ENCODE peak calls at places on chromosomes 3 and 15, in eight cellular contexts. H is neural progenitor cell, R is GM23338, N is prostate gland, D is HAP-1, O is heart right ventricle, P is SJSA1, F is IMR-90. M is an unnamed sample. For H3K4me1, the result is how much of the 10 kb centered on the place peaks cover.

GRCh38 chr3:112327371-112327951 is 5.5 kb upstream of the CD200 start:
- DNase-seq in H (peak), R (peak), N (peak), D (peak), O (peak), P (no peak), F (peak), M (no peak)

GRCh38 chr3:59580499-59580898 is 530.7 kb upstream of the CFAP20DC start:
- DNase-seq in H (no peak), R (no peak), N (no peak), D (no peak), O (no peak), P (no peak), F (no peak), M (no peak)

GRCh38 chr15:25759421-25759820 is 103.7 kb downstream of the ATP10A start:
- DNase-seq in H (no peak), R (no peak), N (no peak), D (no peak), O (no peak), P (no peak), F (no peak), M (no peak)

GRCh38 chr3:148865039-148865438 is at the start of gene CPA3:
- DNase-seq in H (no peak), R (no peak), N (no peak), D (no peak), O (no peak), P (no peak), F (no peak), M (no peak)

GRCh38 chr3:52225452-52226228 is at the start of gene TLR9:
- DNase-seq in H (no peak), R (no peak), N (no peak), D (no peak), O (no peak), P (no peak), F (no peak), M (no peak)

GRCh38 chr3:100603449-100603848 is 6.0 kb upstream of the ADGRG7 start:
- DNase-seq in H (peak), R (peak), N (no peak), D (peak), O (no peak), P (no peak), F (peak), M (no peak)

GRCh38 chr15:50820808-50821382 is 55.4 kb upstream of the SPPL2A start:
- DNase-seq in H (no peak), R (no peak), N (no peak), D (no peak), O (no peak), P (no peak), F (no peak), M (no peak)

GRCh38 chr15:49984436-49984835 is 134.6 kb downstream of the ATP8B4 start:
- DNase-seq in H (no peak), R (peak), N (no peak), D (no peak), O (no peak), P (no peak), F (no peak), M (no peak)

GRCh38 chr3:132535575-132536441 is 61.3 kb upstream of the ACKR4 start:
- DNase-seq in H (peak), R (peak), N (peak), D (peak), O (peak), P (peak), F (peak), M (peak)

GRCh38 chr3:137035631-137036030 is 77.8 kb downstream of the IL20RB start:
- DNase-seq in H (peak), R (peak), N (no peak), D (peak), O (no peak), P (no peak), F (peak), M (no peak)

GRCh38 chr15:29968099-29968892 is 114.5 kb upstream of the GOLGA8J start:
- DNase-seq in H (peak), R (peak), N (no peak), D (no peak), O (no peak), P (no peak), F (no peak), M (peak)

GRCh38 chr3:9398715-9399708 is 1.6 kb downstream of the SETD5 start:
- DNase-seq in H (peak), R (peak), N (peak), D (peak), O (no peak), P (no peak), F (peak), M (no peak)

GRCh38 chr3:151377768-151378385 is 6.7 kb downstream of the P2RY12 start:
- DNase-seq in H (no peak), R (no peak), N (no peak), D (no peak), O (no peak), P (no peak), F (no peak), M (no peak)

GRCh38 chr3:71310595-71311319 is 272.8 kb downstream of the FOXP1 start:
- DNase-seq in H (peak), R (peak), N (no peak), D (no peak), O (peak), P (peak), F (peak), M (no peak)

GRCh38 chr3:65636326-65636725 is 402.4 kb downstream of the MAGI1 start:
- DNase-seq in H (no peak), R (no peak), N (no peak), D (peak), O (no peak), P (no peak), F (no peak), M (no peak)

GRCh38 chr3:24373198-24373959 is 121.3 kb downstream of the THRB start:
- DNase-seq in H (no peak), R (no peak), N (peak), D (peak), O (peak), P (no peak), F (no peak), M (no peak)

GRCh38 chr3:167887096-167887495 is 151.6 kb downstream of the SERPINI1 start:
- DNase-seq in H (no peak), R (no peak), N (no peak), D (no peak), O (no peak), P (no peak), F (peak), M (no peak)

GRCh38 chr3:19901337-19901736 is 32.7 kb downstream of the EFHB start:
- DNase-seq in H (no peak), R (no peak), N (no peak), D (no peak), O (no peak), P (no peak), F (no peak), M (no peak)

GRCh38 chr3:72042397-72043211 is 257.7 kb upstream of the PROK2 start:
- DNase-seq in H (no peak), R (no peak), N (no peak), D (no peak), O (no peak), P (no peak), F (peak), M (no peak)

GRCh38 chr15:41967506-41968206 is 4.7 kb downstream of the EHD4 start:
- DNase-seq in H (peak), R (no peak), N (no peak), D (no peak), O (peak), P (peak), F (peak), M (no peak)

GRCh38 chr3:27311400-27311799 is 57.8 kb downstream of the NEK10 start:
- DNase-seq in H (peak), R (peak), N (no peak), D (no peak), O (no peak), P (peak), F (peak), M (no peak)

GRCh38 chr3:128344046-128344368 is 122.7 kb downstream of the DNAJB8 start:
- DNase-seq in H (no peak), R (no peak), N (no peak), D (no peak), O (no peak), P (no peak), F (no peak), M (no peak)

GRCh38 chr15:75065467-75065850 is 42.1 kb downstream of the PPCDC start:
- DNase-seq in H (no peak), R (no peak), N (no peak), D (peak), O (no peak), P (no peak), F (peak), M (no peak)

GRCh38 chr15:73052679-73053397 is 575 bp downstream of the NEO1 start:
- DNase-seq in H (peak), R (peak), N (peak), D (peak), O (peak), P (peak), F (peak), M (peak)

GRCh38 chr15:61929452-61929851 is 130.8 kb downstream of the VPS13C start:
- DNase-seq in H (no peak), R (no peak), N (no peak), D (no peak), O (no peak), P (no peak), F (no peak), M (no peak)

GRCh38 chr3:64300790-64301423 is 75.6 kb upstream of the PRICKLE2 start:
- DNase-seq in H (no peak), R (no peak), N (no peak), D (no peak), O (no peak), P (no peak), F (peak), M (no peak)

GRCh38 chr15:38843736-38844590 is 279.3 kb upstream of the RASGRP1 start:
- DNase-seq in H (no peak), R (no peak), N (no peak), D (no peak), O (no peak), P (peak), F (peak), M (no peak)

GRCh38 chr15:90225504-90226234 is 8.1 kb downstream of the CIB1 start:
- DNase-seq in H (no peak), R (no peak), N (no peak), D (no peak), O (no peak), P (no peak), F (no peak), M (no peak)

GRCh38 chr15:74872702-74873035 is 496 bp downstream of the SCAMP2 start:
- DNase-seq in H (no peak), R (no peak), N (no peak), D (no peak), O (no peak), P (no peak), F (no peak), M (no peak)

GRCh38 chr3:145639207-145639606 is 521.8 kb downstream of the PLOD2 start:
- DNase-seq in H (no peak), R (no peak), N (no peak), D (no peak), O (no peak), P (no peak), F (no peak), M (no peak)

GRCh38 chr15:75786564-75786925 is 56.7 kb upstream of the UBE2Q2 start:
- DNase-seq in H (no peak), R (no peak), N (no peak), D (peak), O (no peak), P (no peak), F (no peak), M (no peak)

GRCh38 chr15:20294651-20295237 is 246.9 kb downstream of the GOLGA6L6 start:
- DNase-seq in H (no peak), R (no peak), N (no peak), D (peak), O (no peak), P (no peak), F (no peak), M (peak)

GRCh38 chr3:172918165-172918564 is 167.6 kb downstream of the ECT2 start:
- DNase-seq in H (no peak), R (no peak), N (no peak), D (no peak), O (no peak), P (peak), F (peak), M (no peak)

GRCh38 chr3:172323894-172324590 is 124.2 kb downstream of the GHSR start:
- DNase-seq in H (no peak), R (no peak), N (no peak), D (no peak), O (no peak), P (no peak), F (peak), M (no peak)

GRCh38 chr15:77027697-77028450 is 32.9 kb downstream of the PSTPIP1 start:
- DNase-seq in H (peak), R (peak), N (no peak), D (peak), O (no peak), P (no peak), F (no peak), M (peak)
- H3K4me1 ChIP-seq in H (under half), R (under half), N (under half), D (under half), O (under half), P (under half), F (under half), M (under half)

GRCh38 chr3:30696901-30697300 is 90.5 kb downstream of the TGFBR2 start:
- DNase-seq in H (no peak), R (no peak), N (no peak), D (no peak), O (no peak), P (no peak), F (no peak), M (no peak)
- H3K4me1 ChIP-seq in H (under half), R (under half), N (under half), D (under half), O (under half), P (under half), F (under half), M (under half)

GRCh38 chr3:120681018-120681417 is 1.0 kb downstream of the HGD start:
- DNase-seq in H (no peak), R (no peak), N (no peak), D (no peak), O (no peak), P (no peak), F (no peak), M (no peak)

GRCh38 chr3:120682095-120682681 is at the start of gene HGD:
- DNase-seq in H (no peak), R (no peak), N (peak), D (no peak), O (no peak), P (no peak), F (peak), M (no peak)

GRCh38 chr3:120681506-120682038 is 467 bp downstream of the HGD start:
- DNase-seq in H (no peak), R (no peak), N (no peak), D (no peak), O (no peak), P (no peak), F (no peak), M (no peak)

GRCh38 chr3:120678984-120679383 is 3.1 kb downstream of the HGD start:
- DNase-seq in H (no peak), R (no peak), N (no peak), D (no peak), O (no peak), P (no peak), F (no peak), M (no peak)

GRCh38 chr3:120680193-120680894 is 1.7 kb downstream of the HGD start:
- DNase-seq in H (no peak), R (peak), N (no peak), D (no peak), O (no peak), P (no peak), F (no peak), M (no peak)
- H3K4me1 ChIP-seq in H (under half), R (under half), N (under half), D (under half), O (under half), P (under half), F (under half), M (under half)

DNA sequence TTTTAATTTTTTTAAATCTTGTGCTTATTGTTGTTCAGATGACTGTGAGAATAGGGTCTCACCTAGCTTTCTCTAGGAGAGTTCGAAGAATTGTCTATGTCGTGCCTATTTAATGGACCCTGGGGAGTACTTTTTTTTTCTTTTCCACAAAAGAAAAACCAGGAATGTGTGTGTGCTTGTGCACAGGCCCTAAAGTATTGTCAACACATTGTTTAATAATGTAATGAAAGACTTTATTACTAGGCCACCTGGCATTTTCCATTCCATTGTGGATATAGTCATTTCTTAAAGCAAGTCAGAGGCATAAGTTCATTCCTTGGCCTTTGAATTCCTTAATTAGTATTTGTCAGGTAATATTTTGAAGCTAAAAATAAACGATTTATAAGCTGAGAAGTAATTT is 135.9 kb downstream of the KLHL25 start:
- DNase-seq in H (no peak), R (no peak), N (no peak), D (no peak), O (no peak), P (no peak), F (no peak), M (no peak)
- H3K4me1 ChIP-seq in H (under half), R (under half), N (under half), D (under half), O (under half), P (under half), F (under half), M (under half)

GRCh38 chr15:77143606-77144005 is 72.7 kb upstream of the TSPAN3 start:
- DNase-seq in H (no peak), R (no peak), N (no peak), D (no peak), O (no peak), P (no peak), F (peak), M (no peak)
- H3K4me1 ChIP-seq in H (under half), R (under half), N (under half), D (under half), O (under half), P (under half), F (under half), M (under half)

GRCh38 chr3:129626744-129627349 is 20.4 kb upstream of the PLXND1 start:
- DNase-seq in H (peak), R (peak), N (peak), D (peak), O (peak), P (peak), F (peak), M (peak)

GRCh38 chr3:129628169-129628522 is 21.7 kb upstream of the PLXND1 start:
- DNase-seq in H (no peak), R (no peak), N (no peak), D (no peak), O (no peak), P (no peak), F (no peak), M (no peak)

GRCh38 chr3:129625071-129625874 is 18.8 kb upstream of the PLXND1 start:
- DNase-seq in H (no peak), R (peak), N (no peak), D (peak), O (peak), P (peak), F (no peak), M (no peak)

GRCh38 chr3:129629011-129629410 is 22.5 kb upstream of the PLXND1 start:
- DNase-seq in H (no peak), R (no peak), N (no peak), D (no peak), O (no peak), P (no peak), F (no peak), M (no peak)

GRCh38 chr3:129627350-129628168 is 21.1 kb upstream of the PLXND1 start:
- DNase-seq in H (peak), R (peak), N (peak), D (peak), O (peak), P (peak), F (peak), M (peak)
- H3K4me1 ChIP-seq in H (under half), R (under half), N (under half), D (under half), O (under half), P (under half), F (under half), M (under half)

DNA sequence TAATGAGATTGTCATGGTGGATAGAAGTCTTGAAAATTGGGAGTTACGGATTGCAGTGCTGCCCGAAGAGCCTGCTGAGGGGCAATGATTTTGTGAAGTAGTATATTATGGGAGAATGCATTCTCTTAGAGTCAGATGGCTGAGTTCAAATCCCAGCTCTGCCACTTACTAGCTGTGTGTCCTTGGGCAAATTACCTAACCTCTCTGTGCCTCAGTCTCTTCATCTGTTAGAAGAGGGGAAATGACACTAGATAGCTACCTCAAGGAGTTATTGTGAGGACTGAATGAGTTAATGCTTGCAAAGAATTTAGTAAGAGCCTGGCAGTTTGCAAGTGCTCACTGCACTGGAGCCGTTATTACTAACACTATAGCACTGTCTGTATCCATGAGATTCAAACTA is 15.4 kb downstream of the FGD5 start:
- DNase-seq in H (no peak), R (no peak), N (no peak), D (no peak), O (no peak), P (no peak), F (no peak), M (no peak)
- H3K4me1 ChIP-seq in H (under half), R (under half), N (under half), D (under half), O (half or more), P (under half), F (under half), M (under half)

DNA sequence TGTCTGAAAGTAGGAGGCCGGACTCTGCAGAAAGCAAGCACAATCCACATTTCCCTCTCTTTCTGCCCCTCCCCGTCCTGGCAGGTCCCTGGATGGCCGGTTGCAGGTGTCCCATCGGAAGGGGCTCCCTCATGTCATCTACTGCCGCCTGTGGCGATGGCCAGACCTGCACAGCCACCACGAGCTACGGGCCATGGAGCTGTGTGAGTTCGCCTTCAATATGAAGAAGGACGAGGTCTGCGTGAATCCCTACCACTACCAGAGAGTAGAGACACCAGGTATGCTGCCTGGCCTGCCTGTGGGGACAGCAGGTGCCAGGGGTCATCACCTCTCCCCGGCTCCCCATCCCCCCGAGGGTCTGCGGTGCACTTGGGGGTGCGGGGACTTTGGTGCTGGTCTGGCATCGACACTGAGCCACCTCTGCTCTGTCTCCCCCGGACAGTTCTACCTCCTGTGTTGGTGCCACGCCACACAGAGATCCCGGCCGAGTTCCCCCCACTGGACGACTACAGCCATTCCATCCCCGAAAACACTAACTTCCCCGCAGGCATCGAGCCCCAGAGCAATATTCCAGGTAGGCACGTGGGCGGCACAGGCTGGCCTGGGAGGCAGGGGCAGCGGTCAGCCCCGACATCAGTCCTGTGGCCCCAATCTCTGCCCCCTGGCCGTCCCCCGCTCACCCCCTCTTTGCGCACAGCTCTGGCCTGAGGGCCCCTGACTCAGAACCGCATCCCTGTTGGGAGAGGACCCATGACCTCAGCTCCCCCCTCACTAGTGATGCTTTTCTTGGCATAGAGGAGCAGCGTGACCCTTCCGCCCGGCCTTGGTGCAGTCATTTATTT is 89.4 kb downstream of the AAGAB start:
- DNase-seq in H (peak), R (peak), N (no peak), D (peak), O (peak), P (no peak), F (peak), M (no peak)
- H3K4me1 ChIP-seq in H (under half), R (under half), N (under half), D (under half), O (half or more), P (under half), F (half or more), M (under half)

GRCh38 chr3:142983318-142983717 is 18.1 kb upstream of the U2SURP start:
- DNase-seq in H (no peak), R (no peak), N (no peak), D (no peak), O (no peak), P (no peak), F (no peak), M (no peak)
- H3K4me1 ChIP-seq in H (under half), R (under half), N (under half), D (under half), O (under half), P (under half), F (under half), M (under half)

GRCh38 chr3:169945313-169945712 is 21.3 kb upstream of the SEC62 start:
- DNase-seq in H (no peak), R (no peak), N (no peak), D (no peak), O (no peak), P (no peak), F (no peak), M (no peak)
- H3K4me1 ChIP-seq in H (under half), R (under half), N (under half), D (under half), O (under half), P (under half), F (under half), M (under half)

M was measured in neuronal stem cell.